ENCODE peak calls at places on chromosomes 4 and X, in four cellular contexts. R is retinal pigment epithelial cell, Y is fibroblast of the aortic adventitia, V is astrocyte of the spinal cord. L is an unnamed sample.

GRCh38 chr4:6333301-6334202 is 63.9 kb downstream of the WFS1 start:
- DNase-seq in R (no peak), Y (peak; percentile 10), V (no peak), L (peak; percentile 38)

GRCh38 chr4:156959298-156959702 is 12.3 kb downstream of the PDGFC start:
- DNase-seq in R (no peak), Y (peak; percentile 42), V (peak; percentile 76), L (no peak)

GRCh38 chrX:114841051-114841450 is 176.4 kb downstream of the IL13RA2 start:
- DNase-seq in Y (no peak), V (peak; percentile 3), R (peak; percentile 5), L (peak; percentile 18)

GRCh38 chr4:4502694-4503311 is 39.0 kb downstream of the STX18 start:
- DNase-seq in Y (no peak), V (peak; percentile 80), R (no peak), L (no peak)

GRCh38 chr4:117900832-117901231 is 133.5 kb upstream of the NDST3 start:
- DNase-seq in Y (no peak), V (peak; percentile 9), R (no peak), L (no peak)

GRCh38 chr4:39446842-39447573 is 11.7 kb downstream of the RPL9 start:
- DNase-seq in R (no peak), V (peak; percentile 57), Y (peak; percentile 40), L (peak; percentile 63)

GRCh38 chr4:104493071-104493831 is 1.4 kb downstream of the CXXC4 start:
- DNase-seq in R (no peak), V (no peak), Y (no peak), L (no peak)

GRCh38 chrX:103540145-103540544 is 20.9 kb upstream of the RAB40A start:
- DNase-seq in V (peak; percentile 39), R (no peak), Y (peak; percentile 59), L (peak; percentile 60)

GRCh38 chr4:113336556-113336955 is 287.1 kb downstream of the ANK2 start:
- DNase-seq in V (no peak), Y (no peak), R (no peak), L (peak; percentile 17)

GRCh38 chr4:89123418-89123817 is 12.1 kb downstream of the TIGD2 start:
- DNase-seq in Y (no peak), V (peak; percentile 25), R (no peak), L (no peak)

GRCh38 chr4:70956570-70957210 is 36.8 kb upstream of the DCK start:
- DNase-seq in Y (no peak), R (no peak), V (no peak), L (no peak)

GRCh38 chrX:18010251-18010650 is 149.2 kb upstream of the RAI2 start:
- DNase-seq in V (no peak), Y (no peak), R (no peak), L (no peak)

GRCh38 chr4:143095447-143095846 is 89.3 kb upstream of the USP38 start:
- DNase-seq in V (no peak), Y (no peak), R (no peak), L (no peak)

GRCh38 chr4:56723201-56723605 is 42.1 kb upstream of the HOPX start:
- DNase-seq in R (no peak), V (no peak), Y (no peak), L (no peak)

GRCh38 chr4:174120446-174121142 is 162.9 kb downstream of the FBXO8 start:
- DNase-seq in Y (peak; percentile 91), V (peak; percentile 77), R (peak; percentile 39), L (peak; percentile 83)

GRCh38 chr4:113146876-113147358 is 97.5 kb downstream of the ANK2 start:
- DNase-seq in R (no peak), V (peak; percentile 22), Y (peak; percentile 50), L (peak; percentile 31)

GRCh38 chr4:78951862-78952472 is 12.7 kb upstream of the PAQR3 start:
- DNase-seq in R (no peak), Y (peak; percentile 61), V (peak; percentile 43), L (peak; percentile 60)

GRCh38 chrX:21655901-21656586 is 2.1 kb downstream of the KLHL34 start:
- DNase-seq in Y (no peak), R (no peak), V (no peak), L (no peak)

GRCh38 chr4:39961311-39961877 is 16.3 kb downstream of the PDS5A start:
- DNase-seq in R (no peak), V (no peak), Y (no peak), L (no peak)

GRCh38 chrX:19303216-19303880 is 40.4 kb upstream of the PDHA1 start:
- DNase-seq in V (peak; percentile 14), R (no peak), Y (peak; percentile 78), L (peak; percentile 84)

GRCh38 chr4:6461301-6462165 is 10.9 kb downstream of the PPP2R2C start:
- DNase-seq in Y (no peak), R (no peak), V (no peak), L (peak; percentile 12)

GRCh38 chr4:39658756-39659155 is 20.1 kb upstream of the SMIM14 start:
- DNase-seq in R (no peak), V (no peak), Y (peak; percentile 24), L (peak; percentile 38)

GRCh38 chrX:109886122-109886761 is 116.7 kb upstream of the TMEM164 start:
- DNase-seq in V (peak; percentile 37), Y (peak; percentile 71), R (no peak), L (peak; percentile 70)

GRCh38 chr4:175536852-175537453 is 275.1 kb downstream of the GPM6A start:
- DNase-seq in V (peak; percentile 86), R (peak; percentile 38), Y (peak; percentile 87), L (peak; percentile 80)

GRCh38 chr4:145069361-145069760 is 28.6 kb downstream of the ANAPC10 start:
- DNase-seq in R (peak; percentile 10), Y (peak; percentile 32), V (peak; percentile 47), L (peak; percentile 71)

GRCh38 chrX:2629316-2630168 is 61.6 kb upstream of the CD99 start:
- DNase-seq in Y (no peak), V (no peak), R (no peak), L (no peak)

GRCh38 chrX:101693476-101693875 is 33.8 kb upstream of the ARMCX2 start:
- DNase-seq in Y (no peak), R (no peak), V (no peak), L (no peak)

GRCh38 chr4:186642530-186642929 is 81.1 kb downstream of the FAT1 start:
- DNase-seq in R (no peak), V (no peak), Y (no peak), L (no peak)

GRCh38 chr4:186642998-186643397 is 80.7 kb downstream of the FAT1 start:
- DNase-seq in V (no peak), Y (no peak), R (no peak), L (no peak)

GRCh38 chr4:186644737-186645261 is 78.9 kb downstream of the FAT1 start:
- DNase-seq in R (no peak), V (peak; percentile 28), Y (peak; percentile 47), L (peak; percentile 41)

GRCh38 chr4:186644316-186644638 is 79.4 kb downstream of the FAT1 start:
- DNase-seq in R (no peak), V (no peak), Y (no peak), L (no peak)

GRCh38 chr4:186643501-186644315 is 79.9 kb downstream of the FAT1 start:
- DNase-seq in Y (peak; percentile 67), R (no peak), V (peak; percentile 74), L (peak; percentile 90)
- H3K4me3 ChIP-seq in Y (no peak overlapping the region), R (no peak overlapping the region), V (no peak overlapping the region), L (no peak overlapping the region)

GRCh38 chr4:55157559-55158277 is 32.3 kb upstream of the KDR start:
- DNase-seq in Y (no peak), R (no peak), V (no peak), L (no peak)
- H3K4me3 ChIP-seq in Y (peak overlapping the region; percentile 40), R (peak overlapping the region; percentile 37), V (peak overlapping the region; percentile 26), L (peak overlapping the region; percentile 30)

DNA sequence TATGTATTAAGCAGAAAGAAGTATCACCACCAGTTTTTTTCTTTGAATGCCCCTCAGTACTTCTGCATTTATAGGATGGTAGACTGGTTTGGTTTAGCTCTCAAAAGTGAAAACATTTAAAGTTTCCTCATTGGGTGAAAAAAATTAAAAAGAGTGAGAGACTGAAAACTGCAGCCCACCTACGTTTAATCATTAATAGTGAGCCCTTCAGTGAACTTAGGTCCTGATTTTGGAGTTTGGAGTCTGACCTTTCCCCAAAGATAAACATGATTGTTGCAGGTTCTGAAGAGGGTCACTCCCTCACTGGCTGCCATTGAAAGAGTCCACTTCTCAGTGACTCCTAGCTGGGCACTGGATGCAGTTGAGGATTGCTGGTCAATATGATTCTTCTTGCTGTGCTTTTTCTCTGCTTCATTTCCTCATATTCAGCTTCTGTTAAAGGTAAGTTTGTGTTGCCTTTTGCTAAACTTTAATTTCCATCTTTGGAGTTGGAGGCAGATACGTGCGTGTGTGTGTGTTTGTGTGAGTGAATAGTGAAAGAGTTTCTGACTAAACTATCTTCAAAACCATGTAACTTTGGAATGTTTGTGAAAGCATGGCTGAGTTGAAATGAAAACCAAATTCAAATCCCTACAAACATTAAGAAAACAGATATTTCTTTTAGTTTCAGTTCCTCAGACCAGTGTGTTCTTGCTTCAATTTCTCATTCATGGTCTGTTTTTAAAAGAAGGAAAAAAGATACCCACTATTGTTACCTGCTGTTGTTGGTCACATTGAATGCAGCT is at the start of gene MTTP:
- DNase-seq in R (no peak), Y (no peak), V (no peak), L (no peak)
- H3K4me3 ChIP-seq in R (no peak within 1 kb of the TSS), Y (no peak within 1 kb of the TSS), V (no peak within 1 kb of the TSS), L (no peak within 1 kb of the TSS)

GRCh38 chrX:17000751-17001150 is 54.3 kb downstream of the REPS2 start:
- DNase-seq in R (no peak), Y (no peak), V (no peak), L (no peak)

GRCh38 chrX:17007134-17007768 is 60.8 kb downstream of the REPS2 start:
- DNase-seq in R (no peak), V (peak; percentile 18), Y (peak; percentile 32), L (peak; percentile 47)

GRCh38 chrX:17009856-17010650 is 63.6 kb downstream of the REPS2 start:
- DNase-seq in V (no peak), R (no peak), Y (no peak), L (no peak)

GRCh38 chrX:17005712-17006372 is 59.4 kb downstream of the REPS2 start:
- DNase-seq in V (no peak), R (no peak), Y (no peak), L (peak; percentile 42)
- H3K4me3 ChIP-seq in V (no peak overlapping the region), R (no peak overlapping the region), Y (no peak overlapping the region), L (no peak overlapping the region)

GRCh38 chr4:47263721-47264120 is 199.8 kb downstream of the COMMD8 start:
- DNase-seq in V (no peak), Y (no peak), R (no peak), L (no peak)
- H3K4me3 ChIP-seq in V (no peak overlapping the region), Y (no peak overlapping the region), R (no peak overlapping the region), L (no peak overlapping the region)

GRCh38 chr4:76380561-76380960 is 40.4 kb downstream of the CCDC158 start:
- DNase-seq in R (no peak), V (no peak), Y (no peak), L (no peak)

GRCh38 chr4:76375703-76376102 is 45.2 kb downstream of the CCDC158 start:
- DNase-seq in Y (no peak), V (no peak), R (no peak), L (no peak)

GRCh38 chr4:76377481-76377901 is 43.5 kb downstream of the CCDC158 start:
- DNase-seq in V (no peak), R (no peak), Y (no peak), L (no peak)

GRCh38 chr4:76376534-76376933 is 44.4 kb downstream of the CCDC158 start:
- DNase-seq in Y (no peak), R (no peak), V (no peak), L (no peak)

DNA sequence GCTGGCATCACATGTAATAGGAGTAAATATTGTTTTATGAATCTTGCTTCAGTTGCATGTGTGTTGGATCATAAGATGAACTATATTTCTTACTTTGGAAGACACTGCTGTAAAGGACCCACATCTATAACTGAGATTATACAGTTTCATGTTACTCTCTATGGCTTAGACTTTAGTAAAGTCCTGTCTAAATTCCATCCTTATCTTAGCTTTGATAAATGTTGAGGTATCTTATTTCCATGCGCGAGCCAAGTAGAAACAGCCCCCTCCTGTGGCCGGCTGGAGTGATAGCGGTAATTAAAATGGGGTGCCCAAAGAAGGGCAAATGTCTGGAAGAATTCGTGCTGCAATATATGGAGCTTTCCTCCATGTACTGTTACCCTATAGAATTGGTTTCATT is 43.0 kb downstream of the CCDC158 start:
- DNase-seq in R (peak; percentile 1), V (peak; percentile 50), Y (peak; percentile 69), L (peak; percentile 31)
- H3K4me3 ChIP-seq in R (no peak overlapping the region), V (no peak overlapping the region), Y (no peak overlapping the region), L (no peak overlapping the region)